ENCODE peak calls at places on chromosomes 2 and 18, in four cellular contexts. F, L, Z and K are unnamed samples. For H3K4me1, the result is how much of the 10 kb centered on the place peaks cover.

GRCh38 chr2:207037813-207038212 is 98.5 kb downstream of the CPO start:
- DNase-seq in F (no peak), Z (no peak), L (no peak), K (no peak)

GRCh38 chr2:240626531-240627300 is 1.4 kb downstream of the GPR35 start:
- DNase-seq in F (no peak), Z (peak), L (no peak), K (no peak)

GRCh38 chr2:61478086-61478485 is 7.2 kb upstream of the USP34 start:
- DNase-seq in Z (no peak), L (no peak), F (no peak), K (no peak)

GRCh38 chr2:125281242-125281641 is 1256.2 kb downstream of the CNTNAP5 start:
- DNase-seq in Z (no peak), F (no peak), L (no peak), K (no peak)

GRCh38 chr2:182330451-182331325 is 96.1 kb downstream of the PDE1A start:
- DNase-seq in F (no peak), Z (no peak), L (no peak), K (no peak)

GRCh38 chr2:45763256-45763655 is 111.8 kb downstream of the PRKCE start:
- DNase-seq in Z (no peak), F (no peak), L (no peak), K (no peak)

GRCh38 chr2:233059547-233059796 is 670 bp upstream of the INPP5D start:
- DNase-seq in L (no peak), F (no peak), Z (peak), K (no peak)

GRCh38 chr18:31321719-31322118 is 3.8 kb downstream of the DSG1 start:
- DNase-seq in Z (no peak), L (no peak), F (no peak), K (no peak)

GRCh38 chr18:6956495-6956894 is 161.1 kb downstream of the LAMA1 start:
- DNase-seq in Z (no peak), F (no peak), L (no peak), K (no peak)

GRCh38 chr18:10051877-10052631 is 138.2 kb downstream of the VAPA start:
- DNase-seq in Z (peak), F (no peak), L (no peak), K (no peak)

GRCh38 chr18:36697905-36698304 is 130.9 kb downstream of the TPGS2 start:
- DNase-seq in Z (no peak), F (no peak), L (no peak), K (no peak)

GRCh38 chr2:182667321-182667695 is 48.7 kb upstream of the DNAJC10 start:
- DNase-seq in F (no peak), Z (no peak), L (no peak), K (no peak)

GRCh38 chr2:85748948-85749875 is 4.6 kb upstream of the ATOH8 start:
- DNase-seq in F (no peak), Z (no peak), L (no peak), K (no peak)

GRCh38 chr18:49560277-49561126 is 1.4 kb upstream of the LIPG start:
- DNase-seq in Z (no peak), L (no peak), F (peak), K (no peak)

GRCh38 chr2:25159947-25160346 is 8.4 kb downstream of the POMC start:
- DNase-seq in Z (no peak), F (peak), L (no peak), K (peak)

GRCh38 chr2:75094405-75094804 is 104.9 kb downstream of the TACR1 start:
- DNase-seq in Z (no peak), F (no peak), L (no peak), K (no peak)

GRCh38 chr2:236590846-236591245 is 21.2 kb downstream of the ACKR3 start:
- DNase-seq in L (no peak), Z (no peak), F (no peak), K (no peak)

GRCh38 chr2:162232611-162233115 is 10.6 kb downstream of the FAP start:
- DNase-seq in F (no peak), Z (no peak), L (no peak), K (no peak)

GRCh38 chr2:161208527-161209139 is 48.4 kb downstream of the TANK start:
- DNase-seq in F (no peak), L (no peak), Z (peak), K (no peak)

GRCh38 chr2:120299024-120299423 is 46.4 kb downstream of the RALB start:
- DNase-seq in L (no peak), F (no peak), Z (no peak), K (no peak)

GRCh38 chr18:7908686-7909299 is 341.7 kb downstream of the PTPRM start:
- DNase-seq in F (no peak), Z (no peak), L (no peak), K (no peak)

GRCh38 chr2:3465328-3465727 is 54.0 kb downstream of the ADI1 start:
- DNase-seq in F (no peak), Z (no peak), L (no peak), K (no peak)

GRCh38 chr2:158656492-158657190 is 138.5 kb upstream of the DAPL1 start:
- DNase-seq in Z (no peak), F (no peak), L (no peak), K (no peak)

GRCh38 chr2:189412330-189412953 is 28.8 kb upstream of the WDR75 start:
- DNase-seq in F (peak), Z (peak), L (no peak), K (peak)

GRCh38 chr18:25190468-25190867 is 161.5 kb downstream of the ZNF521 start:
- DNase-seq in F (no peak), L (peak), Z (no peak), K (no peak)

GRCh38 chr2:51795248-51795888 is 763.4 kb upstream of the NRXN1 start:
- DNase-seq in Z (peak), L (no peak), F (peak), K (peak)

GRCh38 chr2:66170681-66171234 is 264.2 kb upstream of the MEIS1 start:
- DNase-seq in Z (no peak), F (no peak), L (no peak), K (no peak)

DNA sequence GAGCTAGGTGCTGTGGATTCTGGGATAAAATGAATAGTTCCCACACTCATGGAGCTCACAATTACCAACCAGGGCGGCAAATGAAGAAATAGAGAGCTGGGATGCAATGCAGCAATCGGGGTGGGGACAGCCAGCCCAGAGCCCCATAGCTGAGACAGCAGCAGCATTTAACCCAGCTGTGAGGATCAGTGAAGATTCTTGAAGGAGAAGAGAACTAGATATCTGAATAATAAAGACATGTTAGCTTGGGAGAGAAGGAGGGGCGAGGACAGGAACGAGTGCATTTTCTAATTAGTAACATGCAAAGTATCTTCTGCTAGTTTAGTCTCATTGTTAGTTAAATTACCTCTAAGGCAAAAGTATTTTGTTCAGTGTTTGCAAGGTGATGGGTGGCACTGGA is 350.0 kb downstream of the LPIN1 start:
- DNase-seq in L (no peak), F (no peak), Z (no peak), K (peak)
- H3K4me3 ChIP-seq in L (no peak), F (no peak), Z (no peak), K (no peak)

DNA sequence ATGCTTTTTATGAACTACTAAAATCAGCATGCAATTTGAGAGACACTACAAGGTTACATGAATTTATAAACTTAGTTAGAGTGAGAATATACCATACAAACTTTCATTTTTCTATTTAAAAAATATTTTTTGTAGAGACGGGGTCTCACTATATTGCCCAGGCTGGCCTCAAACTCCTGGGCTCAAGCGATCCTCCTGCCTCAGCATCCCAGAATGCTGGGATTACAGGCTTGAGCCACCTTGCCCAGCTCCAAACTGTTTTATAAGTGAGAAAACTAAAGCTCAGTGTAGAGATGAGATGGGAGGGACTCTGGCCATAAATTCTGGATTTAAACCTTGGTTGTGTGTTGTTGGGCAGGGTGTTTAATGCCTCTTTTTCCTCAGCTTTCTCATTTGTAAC is 9.6 kb downstream of the CAB39 start:
- DNase-seq in L (no peak), F (no peak), Z (no peak), K (no peak)
- H3K4me1 ChIP-seq in L (under half), F (under half), Z (under half), K (under half)

GRCh38 chr2:84481702-84482101 is 22.6 kb upstream of the SUCLG1 start:
- DNase-seq in L (no peak), Z (no peak), F (no peak), K (no peak)
- TF ChIP-seq SUZ12 in L (no peak), Z (no peak), F (no peak), K (no peak)

GRCh38 chr2:127680706-127681287 is 5.5 kb upstream of the LIMS2 start:
- DNase-seq in L (no peak), Z (no peak), F (no peak), K (no peak)

GRCh38 chr2:127683056-127683455 is 7.7 kb upstream of the LIMS2 start:
- DNase-seq in L (no peak), F (no peak), Z (no peak), K (no peak)

GRCh38 chr2:127679680-127680361 is 4.5 kb upstream of the LIMS2 start:
- DNase-seq in F (no peak), L (no peak), Z (no peak), K (no peak)

GRCh38 chr2:127681976-127682857 is 6.9 kb upstream of the LIMS2 start:
- DNase-seq in F (no peak), Z (no peak), L (no peak), K (no peak)

GRCh38 chr2:127681288-127681771 is 6.0 kb upstream of the LIMS2 start:
- DNase-seq in F (peak), Z (no peak), L (no peak), K (no peak)
- H3K4me3 ChIP-seq in F (no peak), Z (no peak), L (no peak), K (no peak)

GRCh38 chr2:42317945-42318344 is 43.1 kb downstream of the COX7A2L start:
- DNase-seq in F (no peak), Z (no peak), L (no peak), K (no peak)

GRCh38 chr2:42314892-42315468 is 46.0 kb downstream of the COX7A2L start:
- DNase-seq in L (no peak), Z (no peak), F (no peak), K (no peak)

GRCh38 chr2:42317486-42317885 is 43.5 kb downstream of the COX7A2L start:
- DNase-seq in F (no peak), L (no peak), Z (no peak), K (no peak)

GRCh38 chr2:42319265-42319664 is 41.8 kb downstream of the COX7A2L start:
- DNase-seq in Z (no peak), F (no peak), L (no peak), K (no peak)

GRCh38 chr2:42316910-42317309 is 44.1 kb downstream of the COX7A2L start:
- DNase-seq in Z (no peak), F (no peak), L (no peak), K (no peak)
- H3K4me1 ChIP-seq in Z (under half), F (under half), L (under half), K (under half)

GRCh38 chr2:19671907-19672306 is 229.9 kb downstream of the TTC32 start:
- DNase-seq in F (no peak), L (no peak), Z (no peak), K (no peak)

GRCh38 chr2:19675856-19676460 is 225.8 kb downstream of the TTC32 start:
- DNase-seq in L (no peak), F (no peak), Z (no peak), K (no peak)

GRCh38 chr2:19673213-19673791 is 228.5 kb downstream of the TTC32 start:
- DNase-seq in L (no peak), F (no peak), Z (peak), K (no peak)

GRCh38 chr2:19675003-19675629 is 226.7 kb downstream of the TTC32 start:
- DNase-seq in F (no peak), L (no peak), Z (no peak), K (no peak)

GRCh38 chr2:19674051-19675002 is 227.5 kb downstream of the TTC32 start:
- DNase-seq in L (no peak), Z (no peak), F (no peak), K (no peak)
- TF ChIP-seq SUZ12 in L (no peak), Z (no peak), F (no peak), K (no peak)

GRCh38 chr2:163734401-163734800 is 1.4 kb downstream of the FIGN start:
- DNase-seq in Z (no peak), F (no peak), L (no peak), K (no peak)

GRCh38 chr2:163732718-163733117 is 3.1 kb downstream of the FIGN start:
- DNase-seq in Z (no peak), F (no peak), L (no peak), K (no peak)

GRCh38 chr2:163734911-163735691 is 707 bp downstream of the FIGN start:
- DNase-seq in Z (no peak), F (no peak), L (no peak), K (no peak)

GRCh38 chr2:163731735-163732134 is 4.1 kb downstream of the FIGN start:
- DNase-seq in F (no peak), Z (no peak), L (no peak), K (no peak)

GRCh38 chr2:163733301-163733938 is 2.4 kb downstream of the FIGN start:
- DNase-seq in F (no peak), Z (no peak), L (no peak), K (no peak)
- H3K4me3 ChIP-seq in F (no peak), Z (peak), L (no peak), K (no peak)

DNA sequence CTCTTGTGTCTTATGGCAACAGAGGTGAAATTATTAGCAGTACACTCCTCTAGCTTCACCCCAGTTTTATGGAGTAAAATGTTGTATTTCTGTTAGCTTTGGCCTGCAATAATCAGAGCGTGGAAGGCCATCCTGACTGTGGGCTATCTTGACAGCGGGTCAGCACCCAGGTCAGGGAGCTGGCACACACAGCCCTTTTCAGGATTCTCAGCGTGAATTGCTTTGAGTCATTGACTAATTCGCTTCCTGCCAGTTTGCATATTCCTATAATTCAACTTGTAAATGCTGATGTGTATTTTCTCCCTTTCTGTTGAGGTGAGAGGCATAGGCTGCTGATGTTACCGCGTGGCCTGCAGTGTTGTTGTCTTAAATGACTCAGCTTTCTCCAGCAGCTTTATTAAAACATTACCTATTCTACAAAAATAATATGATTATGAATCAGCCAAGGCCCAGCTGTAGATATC is 109.6 kb upstream of the EML6 start:
- DNase-seq in Z (no peak), L (no peak), F (no peak), K (no peak)
- H3K4me1 ChIP-seq in Z (half or more), L (under half), F (under half), K (under half)